ENCODE peak calls at places on chromosome 11, in nine cellular contexts. L is astrocyte of the spinal cord, E is coronary artery, W is GM13977, U is ovary, I is PC-9, X is neural crest cell, P is tibial nerve, O is cardiac muscle cell. D is an unnamed sample.

GRCh38 chr11:74316772-74317505 is 5.5 kb upstream of the P4HA3 start:
- DNase-seq in L (peak), E (no peak), W (no peak), U (no peak), I (no peak), X (no peak), P (no peak), O (no peak), D (no peak)

GRCh38 chr11:70695086-70695960 is 297.0 kb downstream of the CTTN start:
- DNase-seq in L (no peak), E (no peak), W (no peak), U (no peak), I (no peak), X (no peak), P (no peak), O (no peak), D (no peak)

GRCh38 chr11:134950692-134951304 is 538.8 kb upstream of the B3GAT1 start:
- DNase-seq in L (peak), E (no peak), W (no peak), U (no peak), I (no peak), X (no peak), P (no peak), O (peak), D (no peak)

GRCh38 chr11:9479899-9480298 is 19.1 kb downstream of the ZNF143 start:
- DNase-seq in L (no peak), E (no peak), W (no peak), U (no peak), I (no peak), X (no peak), P (no peak), O (no peak), D (no peak)

GRCh38 chr11:117199061-117199915 is at the start of gene TAGLN:
- DNase-seq in L (peak), E (peak), W (no peak), U (peak), I (peak), X (peak), P (peak), O (peak), D (no peak)

GRCh38 chr11:134340354-134340964 is 8.7 kb downstream of the GLB1L2 start:
- DNase-seq in L (no peak), E (no peak), W (peak), U (no peak), I (no peak), X (no peak), P (no peak), O (no peak), D (no peak)

GRCh38 chr11:99781074-99781473 is 760.3 kb downstream of the CNTN5 start:
- DNase-seq in L (no peak), E (no peak), W (no peak), U (no peak), I (no peak), X (no peak), P (no peak), O (peak), D (no peak)

GRCh38 chr11:103947566-103947919 is 88.9 kb upstream of the DDI1 start:
- DNase-seq in L (peak), E (no peak), W (no peak), U (no peak), I (no peak), X (no peak), P (no peak), O (peak), D (no peak)

GRCh38 chr11:2289350-2289749 is 12.4 kb downstream of the C11orf21 start:
- DNase-seq in L (no peak), E (peak), W (no peak), U (no peak), I (no peak), X (no peak), P (no peak), O (no peak), D (no peak)

GRCh38 chr11:115965754-115966504 is 461.7 kb upstream of the CADM1 start:
- DNase-seq in L (no peak), E (no peak), W (no peak), U (no peak), I (no peak), X (no peak), P (no peak), O (no peak), D (no peak)

GRCh38 chr11:72789493-72790131 is 4.2 kb downstream of the STARD10 start:
- DNase-seq in L (no peak), E (no peak), W (no peak), U (no peak), I (peak), X (no peak), P (no peak), O (peak), D (no peak)

GRCh38 chr11:72784662-72785061 is 9.2 kb downstream of the STARD10 start:
- DNase-seq in L (no peak), E (no peak), W (no peak), U (no peak), I (no peak), X (no peak), P (no peak), O (no peak), D (no peak)

GRCh38 chr11:72788250-72788649 is 5.6 kb downstream of the STARD10 start:
- DNase-seq in L (no peak), E (no peak), W (no peak), U (no peak), I (no peak), X (no peak), P (no peak), O (no peak), D (no peak)

GRCh38 chr11:72786305-72787261 is 7.3 kb downstream of the STARD10 start:
- DNase-seq in L (no peak), E (no peak), W (no peak), U (no peak), I (peak), X (no peak), P (no peak), O (no peak), D (peak)

GRCh38 chr11:72787262-72788104 is 6.4 kb downstream of the STARD10 start:
- DNase-seq in L (no peak), E (no peak), W (peak), U (no peak), I (no peak), X (no peak), P (no peak), O (no peak), D (peak)
- TF ChIP-seq CTCF in L (no peak), E (no peak), W (peak), U (no peak), I (no peak), X (peak), P (no peak), O (no peak), D (peak)

DNA sequence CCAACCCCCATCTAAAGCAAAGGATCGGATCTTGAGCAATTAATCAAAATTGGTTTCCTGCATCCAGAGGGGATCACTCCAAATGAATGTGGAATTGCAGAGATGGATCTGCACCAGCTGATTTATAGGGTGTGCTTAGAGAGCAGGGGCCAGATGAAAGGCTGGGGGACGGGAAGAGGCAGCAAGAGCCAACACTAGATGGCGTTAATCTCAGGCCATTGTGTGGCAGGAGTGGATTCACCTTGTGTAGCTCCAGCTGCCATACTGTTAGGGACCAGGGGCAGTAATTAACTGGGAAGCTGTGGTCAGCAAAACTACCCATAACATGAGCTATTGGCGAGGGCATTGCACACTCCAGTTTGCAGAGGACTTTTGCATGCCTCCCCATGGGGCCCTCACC is 35.6 kb downstream of the SERPINH1 start:
- DNase-seq in L (peak), E (no peak), W (peak), U (no peak), I (no peak), X (peak), P (no peak), O (peak), D (no peak)
- TF ChIP-seq CTCF in L (peak), E (no peak), W (peak), U (no peak), I (peak), X (peak), P (peak), O (peak), D (peak)

DNA sequence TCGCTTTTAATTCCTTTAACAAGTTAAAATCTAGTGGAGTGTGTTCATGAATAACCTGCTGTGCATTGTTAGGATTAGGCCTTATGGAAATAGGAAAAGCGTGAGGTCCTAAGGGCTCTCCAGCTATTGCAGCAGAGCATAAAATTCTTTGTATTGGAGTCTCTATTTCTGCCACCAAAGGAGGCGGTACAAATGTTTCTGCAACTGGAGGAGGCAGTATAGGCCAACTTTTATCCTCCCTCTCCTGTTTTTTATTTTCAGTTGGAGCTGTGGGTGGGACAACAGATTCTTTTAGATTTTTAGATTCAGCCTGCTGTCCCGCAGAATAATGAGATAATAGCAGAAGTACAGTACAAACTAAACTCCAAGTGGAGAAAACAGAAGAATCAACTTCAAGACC is 26.2 kb downstream of the OR10A6 start:
- DNase-seq in L (peak), E (no peak), W (no peak), U (no peak), I (no peak), X (no peak), P (no peak), O (no peak), D (no peak)
- TF ChIP-seq CTCF in L (no peak), E (no peak), W (no peak), U (no peak), I (peak), X (no peak), P (peak), O (no peak), D (no peak)

GRCh38 chr11:47270331-47271271 is 668 bp downstream of the MADD start:
- DNase-seq in L (peak), E (no peak), W (peak), U (peak), I (no peak), X (no peak), P (no peak), O (peak), D (no peak)
- TF ChIP-seq CTCF in L (peak), E (no peak), W (peak), U (no peak), I (no peak), X (no peak), P (no peak), O (no peak), D (no peak)